ENCODE peak calls at places on chromosomes 6 and 20, in five cellular contexts. P is NT2/D1, O is naive B cell, M is NCI-H1105 treated with DMSO at 0.1 percent for 48 hours, B is AG08395. X is an unnamed sample.

GRCh38 chr20:2706688-2707352 is 14.2 kb downstream of the EBF4 start:
- DNase-seq in B (no peak), P (no peak), M (no peak), O (no peak), X (peak)

GRCh38 chr20:62813588-62813987 is 3.3 kb upstream of the COL9A3 start:
- DNase-seq in P (no peak), B (no peak), M (no peak), O (no peak), X (no peak)

GRCh38 chr6:111846511-111847409 is 26.5 kb downstream of the FYN start:
- DNase-seq in P (no peak), O (no peak), B (no peak), M (peak), X (no peak)

GRCh38 chr20:49892260-49893216 is 22.8 kb downstream of the SPATA2 start:
- DNase-seq in P (no peak), O (no peak), M (no peak), B (no peak), X (no peak)

GRCh38 chr20:22001886-22002285 is 296.4 kb downstream of the PAX1 start:
- DNase-seq in M (no peak), B (no peak), P (no peak), O (no peak), X (no peak)

GRCh38 chr6:48825501-48826317 is 637.3 kb downstream of the MMUT start:
- DNase-seq in M (no peak), P (no peak), O (no peak), B (no peak), X (no peak)

GRCh38 chr6:154488802-154489437 is 21.6 kb downstream of the CNKSR3 start:
- DNase-seq in M (no peak), P (no peak), B (peak), O (no peak), X (no peak)

GRCh38 chr20:60999256-60999655 is 252.8 kb upstream of the CDH4 start:
- DNase-seq in P (no peak), M (no peak), O (no peak), B (no peak), X (no peak)

GRCh38 chr6:167828325-167828956 is 1.7 kb downstream of the AFDN start:
- DNase-seq in O (no peak), M (peak), B (no peak), P (no peak), X (no peak)

GRCh38 chr6:138666636-138667035 is 106.9 kb upstream of the CCDC28A start:
- DNase-seq in B (no peak), M (no peak), O (no peak), P (no peak), X (no peak)